ENCODE peak calls at places on chromosomes 12 and 14, in four cellular contexts. T, C, D and Y are unnamed samples.

GRCh38 chr12:19482551-19483109 is 43.3 kb downstream of the AEBP2 start:
- DNase-seq in T (peak; percentile 41), C (no peak), D (no peak), Y (no peak)

GRCh38 chr12:43132291-43132690 is 419.7 kb downstream of the ADAMTS20 start:
- DNase-seq in T (no peak), C (no peak), D (no peak), Y (no peak)

GRCh38 chr14:98290596-98290995 is 981.4 kb downstream of the BCL11B start:
- DNase-seq in T (no peak), C (no peak), D (no peak), Y (no peak)

GRCh38 chr12:97602315-97602714 is 139.7 kb downstream of the RMST start:
- DNase-seq in T (no peak), C (no peak), D (no peak), Y (no peak)

GRCh38 chr12:38316391-38317129 is at the start of gene ALG10B:
- DNase-seq in T (peak; percentile 95), C (peak; percentile 93), D (peak; percentile 85), Y (peak; percentile 88)

GRCh38 chr12:92472198-92472597 is 230.6 kb upstream of the PLEKHG7 start:
- DNase-seq in T (no peak), C (no peak), D (no peak), Y (no peak)

GRCh38 chr12:28568083-28568482 is 377.8 kb downstream of the CCDC91 start:
- DNase-seq in T (no peak), C (no peak), D (no peak), Y (no peak)

GRCh38 chr12:15933751-15934150 is 22.6 kb downstream of the DERA start:
- DNase-seq in T (no peak), C (no peak), D (no peak), Y (no peak)

GRCh38 chr14:22886500-22887259 is 3.7 kb downstream of the REM2 start:
- DNase-seq in T (peak; percentile 68), C (peak; percentile 49), D (peak; percentile 51), Y (peak; percentile 66)

GRCh38 chr14:77181603-77182437 is at the start of gene TMEM63C:
- DNase-seq in T (no peak), C (peak; percentile 93), D (no peak), Y (peak; percentile 66)

GRCh38 chr12:130825771-130826150 is 13.3 kb downstream of the STX2 start:
- DNase-seq in T (no peak), C (no peak), D (no peak), Y (no peak)

GRCh38 chr14:51996148-51996746 is 6.9 kb downstream of the RTRAF start:
- DNase-seq in T (no peak), C (no peak), D (no peak), Y (no peak)

GRCh38 chr14:95291859-95292542 is 27.7 kb downstream of the CLMN start:
- DNase-seq in T (peak; percentile 87), C (peak; percentile 21), D (peak; percentile 43), Y (no peak)

GRCh38 chr12:76611533-76611932 is 52.0 kb upstream of the OSBPL8 start:
- DNase-seq in T (no peak), C (no peak), D (no peak), Y (peak; percentile 16)

GRCh38 chr12:18320036-18320617 is 58.8 kb downstream of the PIK3C2G start:
- DNase-seq in T (peak; percentile 10), C (peak; percentile 47), D (no peak), Y (peak; percentile 50)

GRCh38 chr12:112111931-112112330 is 3.3 kb upstream of the NAA25 start:
- DNase-seq in T (no peak), C (no peak), D (no peak), Y (peak; percentile 62)

GRCh38 chr14:70648374-70648773 is 6.7 kb downstream of the TTC9 start:
- DNase-seq in T (peak; percentile 52), C (no peak), D (no peak), Y (no peak)

GRCh38 chr12:121805171-121805687 is 1.4 kb downstream of the SETD1B start:
- DNase-seq in T (no peak), C (no peak), D (no peak), Y (no peak)

GRCh38 chr12:129074379-129074778 is 221.1 kb downstream of the GLT1D1 start:
- DNase-seq in T (no peak), C (no peak), D (no peak), Y (no peak)
- H3K9me3 ChIP-seq in T (no peaks in the 10 kb centered on the region), C (no peaks in the 10 kb centered on the region), D (no peaks in the 10 kb centered on the region), Y (no peaks in the 10 kb centered on the region)

GRCh38 chr14:105549481-105549880 is 23.1 kb downstream of the TMEM121 start:
- DNase-seq in T (no peak), C (no peak), D (no peak), Y (no peak)

DNA sequence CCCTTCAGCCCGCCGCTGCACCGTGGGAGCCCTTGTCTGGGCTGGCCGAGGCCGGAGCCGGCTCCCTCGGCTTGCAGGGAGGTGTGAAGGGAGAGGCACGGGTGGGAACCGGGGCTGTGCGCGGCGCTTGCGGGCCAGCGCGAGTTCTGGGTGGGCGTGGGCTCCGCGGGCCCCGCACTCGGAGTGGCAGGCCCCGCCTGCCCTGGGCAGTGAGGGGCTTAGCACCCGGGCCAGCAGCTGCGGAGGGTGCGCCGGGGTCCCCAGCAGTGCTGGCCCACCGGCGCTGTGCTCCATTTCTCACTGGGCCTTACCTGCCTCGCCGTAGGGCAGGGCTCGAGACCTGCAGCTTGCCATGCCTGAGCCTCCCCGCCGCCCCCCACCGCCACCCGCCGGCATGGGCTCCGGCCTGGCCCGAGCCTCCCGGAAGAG is 21.4 kb downstream of the TMEM121 start:
- DNase-seq in T (no peak), C (no peak), D (no peak), Y (no peak)
- H3K9me3 ChIP-seq in T (peaks cover 12% of the 10 kb centered on the region), C (peaks cover 13% of the 10 kb centered on the region), D (peaks cover 6% of the 10 kb centered on the region), Y (no peaks in the 10 kb centered on the region)

GRCh38 chr14:27026097-27026496 is 428.3 kb upstream of the NOVA1 start:
- DNase-seq in T (no peak), C (no peak), D (no peak), Y (no peak)
- H3K9me3 ChIP-seq in T (no peaks in the 10 kb centered on the region), C (peaks cover 3% of the 10 kb centered on the region), D (no peaks in the 10 kb centered on the region), Y (no peaks in the 10 kb centered on the region)

DNA sequence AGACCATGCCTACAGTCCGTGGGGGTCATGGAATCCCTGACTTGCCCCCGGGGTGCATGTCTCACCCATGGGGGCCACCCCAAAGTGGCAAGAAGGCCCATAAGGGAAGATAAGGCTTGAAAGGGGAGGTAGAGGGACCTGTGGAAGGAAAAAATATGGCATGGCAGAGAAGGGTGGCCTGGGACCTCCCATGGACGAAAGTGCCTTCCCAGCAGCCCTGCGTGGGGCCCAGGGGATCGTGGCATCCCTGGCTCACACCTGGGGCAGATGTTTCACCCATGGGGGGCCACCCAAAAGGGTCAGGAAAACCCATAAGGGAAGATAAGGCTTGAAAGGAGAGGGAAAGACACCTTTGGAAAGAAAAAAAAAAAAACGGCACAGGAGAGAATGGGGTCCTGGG is 264.6 kb downstream of the ALG10 start:
- DNase-seq in T (no peak), C (no peak), D (no peak), Y (no peak)
- H3K9me3 ChIP-seq in T (peaks cover 45% of the 10 kb centered on the region), C (peaks cover 4% of the 10 kb centered on the region), D (peaks cover 11% of the 10 kb centered on the region), Y (no peaks in the 10 kb centered on the region)

GRCh38 chr12:34400423-34400881 is 378.2 kb downstream of the ALG10 start:
- DNase-seq in T (peak; percentile 7), C (no peak), D (no peak), Y (peak; percentile 0)
- H3K9me3 ChIP-seq in T (peaks cover 12% of the 10 kb centered on the region), C (no peaks in the 10 kb centered on the region), D (peaks cover 4% of the 10 kb centered on the region), Y (no peaks in the 10 kb centered on the region)

GRCh38 chr12:34595749-34596733 is 573.7 kb downstream of the ALG10 start:
- DNase-seq in T (no peak), C (no peak), D (no peak), Y (no peak)

GRCh38 chr12:34599530-34600513 is 577.5 kb downstream of the ALG10 start:
- DNase-seq in T (no peak), C (no peak), D (no peak), Y (no peak)

GRCh38 chr12:34597548-34598351 is 575.5 kb downstream of the ALG10 start:
- DNase-seq in T (no peak), C (no peak), D (no peak), Y (no peak)

GRCh38 chr12:34598851-34599529 is 576.7 kb downstream of the ALG10 start:
- DNase-seq in T (no peak), C (no peak), D (no peak), Y (no peak)

DNA sequence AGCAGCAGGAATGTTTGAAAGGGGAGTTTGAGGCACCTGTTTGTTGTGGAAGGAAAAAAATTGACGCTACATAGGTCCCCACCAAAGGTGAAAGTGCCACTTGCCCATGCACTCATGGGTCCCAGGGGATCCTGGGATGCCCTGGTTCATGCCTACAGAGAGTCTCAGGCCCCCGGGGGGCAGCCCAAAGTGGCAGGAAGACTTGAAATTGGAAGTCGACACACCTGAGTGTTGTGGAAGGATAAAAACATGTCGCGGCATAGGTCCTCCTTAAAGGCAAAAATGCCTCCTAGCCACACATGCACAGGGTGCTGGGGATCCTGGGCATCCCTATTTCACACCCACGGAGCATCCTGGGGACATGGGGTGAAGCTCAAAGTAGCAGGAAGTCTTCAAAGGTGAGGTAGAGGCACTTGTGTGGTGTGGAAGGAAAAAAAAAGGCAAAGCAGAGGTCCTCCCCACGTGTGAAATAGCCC is 576.1 kb downstream of the ALG10 start:
- DNase-seq in T (no peak), C (no peak), D (no peak), Y (no peak)
- H3K9me3 ChIP-seq in T (peaks cover 30% of the 10 kb centered on the region), C (peaks cover 13% of the 10 kb centered on the region), D (peaks cover 17% of the 10 kb centered on the region), Y (peaks cover 8% of the 10 kb centered on the region)

GRCh38 chr14:106380740-106381139 is 854.4 kb downstream of the TMEM121 start:
- DNase-seq in T (no peak), C (no peak), D (no peak), Y (no peak)
- H3K9me3 ChIP-seq in T (no peaks in the 10 kb centered on the region), C (no peaks in the 10 kb centered on the region), D (no peaks in the 10 kb centered on the region), Y (no peaks in the 10 kb centered on the region)

GRCh38 chr14:106228541-106229158 is 702.3 kb downstream of the TMEM121 start:
- DNase-seq in T (no peak), C (no peak), D (no peak), Y (no peak)

GRCh38 chr14:106224694-106224971 is 698.2 kb downstream of the TMEM121 start:
- DNase-seq in T (no peak), C (no peak), D (no peak), Y (no peak)

GRCh38 chr14:106218189-106218588 is 691.8 kb downstream of the TMEM121 start:
- DNase-seq in T (no peak), C (no peak), D (no peak), Y (no peak)

GRCh38 chr14:106227793-106228192 is 701.4 kb downstream of the TMEM121 start:
- DNase-seq in T (no peak), C (no peak), D (no peak), Y (no peak)

DNA sequence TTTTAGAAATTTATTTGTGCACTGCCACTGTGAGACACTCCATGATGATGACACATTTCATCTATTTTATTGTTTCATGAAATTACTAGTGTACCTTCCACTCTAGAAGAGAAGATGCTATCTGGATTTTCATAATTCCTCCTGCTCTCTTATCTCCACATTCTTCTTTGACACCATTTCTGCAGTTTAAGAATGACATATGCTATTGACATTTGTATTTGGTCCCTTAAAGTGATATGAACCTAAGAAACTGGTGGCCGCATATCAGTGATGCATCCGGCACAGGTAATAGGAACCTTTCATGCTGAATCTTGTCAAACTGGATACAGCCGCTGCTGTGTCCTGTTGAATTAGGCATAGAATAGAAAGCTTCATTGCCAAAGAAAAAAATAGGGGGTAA is 696.4 kb downstream of the TMEM121 start:
- DNase-seq in T (no peak), C (no peak), D (no peak), Y (no peak)
- H3K9me3 ChIP-seq in T (no peaks in the 10 kb centered on the region), C (no peaks in the 10 kb centered on the region), D (no peaks in the 10 kb centered on the region), Y (no peaks in the 10 kb centered on the region)